ENCODE peak calls at places on chromosomes 12 and 14, in four cellular contexts. G, M, N and E are unnamed samples.

GRCh38 chr14:95488376-95489162 is 27.9 kb downstream of the SYNE3 start:
- DNase-seq in G (peak), M (peak), N (no peak), E (no peak)

GRCh38 chr14:75139185-75139584 is 12.3 kb upstream of the NEK9 start:
- DNase-seq in G (no peak), M (no peak), N (no peak), E (no peak)

GRCh38 chr12:75705749-75706719 is 194.6 kb upstream of the KRR1 start:
- DNase-seq in G (peak), M (no peak), N (peak), E (peak)

GRCh38 chr12:127640181-127640886 is 626.6 kb upstream of the TMEM132C start:
- DNase-seq in G (peak), M (no peak), N (no peak), E (no peak)

GRCh38 chr14:24693941-24694507 is 60.0 kb upstream of the GZMB start:
- DNase-seq in G (no peak), M (no peak), N (no peak), E (no peak)

GRCh38 chr14:99561827-99562226 is 42.2 kb downstream of the CCDC85C start:
- DNase-seq in G (no peak), M (peak), N (no peak), E (no peak)

GRCh38 chr12:32031109-32031508 is 71.9 kb downstream of the RESF1 start:
- DNase-seq in G (no peak), M (no peak), N (no peak), E (no peak)

GRCh38 chr12:94262228-94263010 is 114.0 kb downstream of the PLXNC1 start:
- DNase-seq in G (peak), M (peak), N (peak), E (peak)

GRCh38 chr12:27667540-27667939 is 28.7 kb upstream of the REP15 start:
- DNase-seq in G (peak), M (no peak), N (no peak), E (no peak)

GRCh38 chr14:56173360-56173922 is 55.2 kb downstream of the PELI2 start:
- DNase-seq in G (no peak), M (no peak), N (no peak), E (no peak)

GRCh38 chr14:105537580-105538474 is 11.4 kb downstream of the TMEM121 start:
- DNase-seq in G (no peak), M (no peak), N (peak), E (peak)

GRCh38 chr14:61129168-61129745 is 148.2 kb downstream of the SLC38A6 start:
- DNase-seq in G (no peak), M (no peak), N (no peak), E (no peak)

GRCh38 chr14:67186369-67186768 is 2.9 kb upstream of the GARIN2 start:
- DNase-seq in G (no peak), M (no peak), N (no peak), E (no peak)

GRCh38 chr14:51094282-51094821 is 553 bp downstream of the TRIM9 start:
- DNase-seq in G (no peak), M (no peak), N (peak), E (peak)

GRCh38 chr12:90188857-90189256 is 480.2 kb upstream of the ATP2B1 start:
- DNase-seq in G (no peak), M (no peak), N (no peak), E (no peak)

GRCh38 chr12:80187660-80188090 is 88.3 kb downstream of the OTOGL start:
- DNase-seq in G (peak), M (no peak), N (peak), E (no peak)

GRCh38 chr14:68145036-68145435 is 325.5 kb downstream of the RAD51B start:
- DNase-seq in G (no peak), M (no peak), N (no peak), E (no peak)

GRCh38 chr12:26359576-26359975 is 164.2 kb downstream of the SSPN start:
- DNase-seq in G (no peak), M (no peak), N (no peak), E (no peak)

DNA sequence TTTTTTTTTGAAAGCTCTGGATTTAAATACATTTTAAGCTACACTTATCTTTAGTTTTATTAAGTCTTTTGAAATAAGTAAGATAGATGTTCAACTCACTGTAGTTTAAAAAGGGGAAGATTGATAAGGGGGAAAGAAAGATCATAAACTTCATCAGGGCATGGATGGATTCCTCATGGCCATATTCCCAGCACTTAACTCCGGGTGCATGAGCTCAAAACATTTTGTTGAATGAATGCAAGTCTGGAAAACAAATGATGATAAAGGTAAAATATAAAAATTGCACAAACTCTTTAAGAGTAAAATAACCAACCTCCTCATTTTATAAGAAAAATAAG is 4.3 kb upstream of the IGF1 start:
- DNase-seq in G (no peak), M (no peak), N (no peak), E (no peak)
- TF ChIP-seq CTCF in G (no peak), M (no peak), N (no peak), E (no peak)

GRCh38 chr14:76531821-76532318 is 155.9 kb downstream of the ESRRB start:
- DNase-seq in G (no peak), M (no peak), N (no peak), E (no peak)

GRCh38 chr14:76525106-76525825 is 149.3 kb downstream of the ESRRB start:
- DNase-seq in G (no peak), M (no peak), N (no peak), E (no peak)

GRCh38 chr14:76531085-76531484 is 155.1 kb downstream of the ESRRB start:
- DNase-seq in G (no peak), M (no peak), N (no peak), E (no peak)
- TF ChIP-seq CTCF in G (no peak), M (no peak), N (no peak), E (no peak)

GRCh38 chr12:110932048-110932447 is 11.7 kb upstream of the MYL2 start:
- DNase-seq in G (no peak), M (no peak), N (no peak), E (no peak)
- TF ChIP-seq CTCF in G (peak), M (no peak), N (peak), E (no peak)

GRCh38 chr14:69325086-69325485 is 65.1 kb downstream of the GALNT16 start:
- DNase-seq in G (no peak), M (no peak), N (no peak), E (no peak)

GRCh38 chr14:69326611-69327010 is 66.7 kb downstream of the GALNT16 start:
- DNase-seq in G (no peak), M (no peak), N (no peak), E (no peak)

GRCh38 chr14:69324341-69324931 is 64.5 kb downstream of the GALNT16 start:
- DNase-seq in G (no peak), M (no peak), N (no peak), E (peak)

GRCh38 chr14:69327507-69327906 is 67.5 kb downstream of the GALNT16 start:
- DNase-seq in G (no peak), M (no peak), N (no peak), E (no peak)

DNA sequence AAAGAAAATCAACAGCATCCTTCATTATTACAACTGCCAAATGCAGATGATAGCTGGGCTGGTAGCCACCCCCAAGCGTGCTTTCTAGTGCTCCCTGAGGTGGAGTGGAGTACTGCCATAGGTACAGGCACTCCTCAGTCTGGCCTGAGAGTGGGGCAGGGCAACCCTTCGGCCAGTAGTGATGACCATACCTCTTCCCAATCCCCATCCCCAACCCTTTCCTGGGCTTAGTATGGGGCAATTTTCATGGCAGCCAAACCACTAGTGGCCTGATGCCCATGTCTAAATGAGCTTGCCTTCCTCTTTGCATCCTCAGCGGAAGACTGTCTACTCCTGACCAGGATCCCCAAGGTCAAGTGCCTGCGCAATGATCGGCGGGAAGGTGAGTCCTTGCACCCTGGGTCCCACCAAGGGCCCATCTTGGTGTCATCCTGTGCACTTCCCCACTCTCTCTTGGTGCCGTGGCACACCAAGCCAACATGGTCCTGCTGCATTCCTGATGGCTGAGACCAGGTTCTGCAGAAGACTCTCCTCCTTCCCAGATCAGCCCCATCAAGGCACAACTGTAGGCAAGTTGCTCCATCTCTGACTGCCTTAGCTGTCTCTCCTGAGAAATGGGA is 65.8 kb downstream of the GALNT16 start:
- DNase-seq in G (no peak), M (no peak), N (no peak), E (no peak)
- TF ChIP-seq CTCF in G (no peak), M (no peak), N (no peak), E (no peak)